ENCODE peak calls at places on chromosomes 3 and 15, in four cellular contexts. J is stimulated activated effector memory CD8-positive, alpha-beta T cell treated with anti-CD3 and anti-CD28 coated beads, Interleukin-12 subunit alpha, Interleukin-12 subunit beta, amount 100 ng/mL, for 72 hours; P is right lobe of liver; F is heart left ventricle. T is an unnamed sample.

GRCh38 chr3:47907784-47908183 is 104.8 kb downstream of the DHX30 start:
- ATAC-seq in J (no peak), P (no peak), F (no peak), T (no peak)

GRCh38 chr15:89119489-89120478 is 31.5 kb downstream of the ABHD2 start:
- ATAC-seq in J (no peak), P (peak), F (peak), T (peak)

GRCh38 chr15:69562564-69562963 is 109.9 kb downstream of the RPLP1 start:
- ATAC-seq in J (no peak), P (peak), F (no peak), T (no peak)

GRCh38 chr15:57549935-57550334 is 41.8 kb upstream of the MYZAP start:
- ATAC-seq in J (no peak), P (no peak), F (peak), T (no peak)

GRCh38 chr3:78076379-78076778 is 1036.5 kb downstream of the ROBO2 start:
- ATAC-seq in J (no peak), P (no peak), F (peak), T (no peak)

GRCh38 chr15:73564255-73564654 is 68.9 kb downstream of the NPTN start:
- ATAC-seq in J (peak), P (peak), F (peak), T (peak)

GRCh38 chr3:127925384-127925783 is 10.4 kb downstream of the KBTBD12 start:
- ATAC-seq in J (no peak), P (no peak), F (no peak), T (no peak)

GRCh38 chr3:191378142-191378541 is 47.8 kb upstream of the UTS2B start:
- ATAC-seq in J (no peak), P (no peak), F (no peak), T (no peak)

GRCh38 chr3:138329127-138329983 is at the start of gene NME9:
- ATAC-seq in J (peak), P (peak), F (peak), T (peak)

GRCh38 chr3:110198717-110199587 is 861.6 kb upstream of the DPPA4 start:
- ATAC-seq in J (peak), P (no peak), F (no peak), T (no peak)

GRCh38 chr3:197151562-197151961 is 121.9 kb upstream of the MELTF start:
- ATAC-seq in J (no peak), P (peak), F (peak), T (no peak)

GRCh38 chr3:69072928-69073327 is 7.2 kb downstream of the UBA3 start:
- ATAC-seq in J (peak), P (no peak), F (no peak), T (no peak)

GRCh38 chr15:78457101-78457500 is 19.1 kb downstream of the IREB2 start:
- ATAC-seq in J (no peak), P (peak), F (peak), T (no peak)

GRCh38 chr15:73994912-73995622 is 551 bp downstream of the PML start:
- ATAC-seq in J (no peak), P (peak), F (peak), T (peak)

GRCh38 chr3:52306978-52307377 is 9.1 kb upstream of the DNAH1 start:
- ATAC-seq in J (no peak), P (no peak), F (no peak), T (no peak)